ENCODE peak calls at places on chromosomes 6 and 20, in four cellular contexts. F is HL-60; Q is CD4-positive, CD25-positive, alpha-beta regulatory T cell; M is cardiac muscle cell. X is an unnamed sample.

GRCh38 chr6:74932214-74932923 is 273.5 kb downstream of the COL12A1 start:
- DNase-seq in F (no peak), Q (no peak), M (peak), X (no peak)

GRCh38 chr20:57811373-57812020 is 101.7 kb upstream of the PMEPA1 start:
- DNase-seq in F (no peak), Q (no peak), M (no peak), X (no peak)

GRCh38 chr6:154969796-154970195 is 25.3 kb upstream of the TIAM2 start:
- DNase-seq in F (no peak), Q (no peak), M (peak), X (peak)

GRCh38 chr6:72386324-72386723 is 235.5 kb upstream of the KCNQ5 start:
- DNase-seq in F (no peak), Q (no peak), M (peak), X (peak)

GRCh38 chr6:11999245-11999644 is 12.9 kb upstream of the HIVEP1 start:
- DNase-seq in F (no peak), Q (no peak), M (peak), X (no peak)

GRCh38 chr6:169845426-169846285 is 94.2 kb downstream of the ERMARD start:
- DNase-seq in F (no peak), Q (no peak), M (no peak), X (no peak)

GRCh38 chr20:46784450-46785127 is 75.1 kb downstream of the SLC2A10 start:
- DNase-seq in F (no peak), Q (no peak), M (peak), X (no peak)

GRCh38 chr20:50583422-50584150 is 73.4 kb downstream of the PTPN1 start:
- DNase-seq in F (no peak), Q (no peak), M (no peak), X (no peak)

GRCh38 chr6:114747995-114748625 is 405.3 kb upstream of the HS3ST5 start:
- DNase-seq in F (no peak), Q (peak), M (peak), X (peak)

GRCh38 chr20:51529758-51530157 is 12.8 kb downstream of the NFATC2 start:
- DNase-seq in F (no peak), Q (peak), M (no peak), X (no peak)

GRCh38 chr20:20237093-20237959 is 130.6 kb upstream of the INSM1 start:
- DNase-seq in F (no peak), Q (peak), M (peak), X (peak)

GRCh38 chr20:57589728-57590484 is 29.0 kb downstream of the PCK1 start:
- DNase-seq in F (no peak), Q (no peak), M (no peak), X (no peak)

GRCh38 chr6:157272372-157272771 is 50.9 kb downstream of the TMEM242 start:
- DNase-seq in F (no peak), Q (no peak), M (no peak), X (no peak)

GRCh38 chr20:25320035-25320800 is 70.4 kb downstream of the ABHD12 start:
- DNase-seq in F (no peak), Q (no peak), M (no peak), X (no peak)

X was measured in dermis blood vessel endothelial cell.